ENCODE peak calls at places on chromosomes 2 and 18, in six cellular contexts. L is lower lobe of right lung, T is fibroblast of lung, D is colonic mucosa, Q is hepatocyte, W is heart right ventricle. F is an unnamed sample. For H3K9me3, the result is how much of the 10 kb centered on the place peaks cover.

GRCh38 chr2:223591596-223591995 is 10.6 kb downstream of the SCG2 start:
- DNase-seq in L (no peak), T (no peak), D (no peak), Q (no peak), W (no peak), F (no peak)

GRCh38 chr2:112055833-112056625 is 960 bp downstream of the TMEM87B start:
- DNase-seq in L (peak), T (peak), D (peak), Q (peak), W (peak), F (peak)

GRCh38 chr2:238505119-238505891 is 78.6 kb downstream of the ASB1 start:
- DNase-seq in L (no peak), T (no peak), D (no peak), Q (no peak), W (no peak), F (no peak)

GRCh38 chr2:18855027-18855426 is 265.7 kb upstream of the NT5C1B start:
- DNase-seq in L (no peak), T (peak), D (no peak), Q (no peak), W (no peak), F (no peak)

GRCh38 chr2:199833525-199833924 is 17.5 kb downstream of the FTCDNL1 start:
- DNase-seq in L (no peak), T (no peak), D (no peak), Q (no peak), W (no peak), F (no peak)

GRCh38 chr18:74152270-74152669 is 3.9 kb downstream of the TIMM21 start:
- DNase-seq in L (no peak), T (no peak), D (no peak), Q (no peak), W (no peak), F (no peak)

GRCh38 chr2:43513216-43513615 is 82.6 kb downstream of the THADA start:
- DNase-seq in L (no peak), T (no peak), D (no peak), Q (no peak), W (no peak), F (no peak)

GRCh38 chr2:32838949-32839348 is 107.8 kb upstream of the LTBP1 start:
- DNase-seq in L (no peak), T (no peak), D (no peak), Q (no peak), W (no peak), F (no peak)

GRCh38 chr2:10733584-10733958 is 12.1 kb downstream of the ATP6V1C2 start:
- DNase-seq in L (no peak), T (no peak), D (no peak), Q (no peak), W (no peak), F (no peak)

GRCh38 chr18:48834421-48835011 is 116.2 kb downstream of the SMAD7 start:
- DNase-seq in L (peak), T (peak), D (peak), Q (no peak), W (peak), F (peak)

GRCh38 chr2:201622306-201622705 is 21.0 kb downstream of the TMEM237 start:
- DNase-seq in L (no peak), T (no peak), D (no peak), Q (no peak), W (no peak), F (no peak)

GRCh38 chr2:26274058-26274613 is 29.4 kb downstream of the HADHB start:
- DNase-seq in L (no peak), T (peak), D (peak), Q (peak), W (no peak), F (peak)

GRCh38 chr2:49770919-49771318 is 616.6 kb upstream of the FSHR start:
- DNase-seq in L (no peak), T (no peak), D (no peak), Q (peak), W (peak), F (no peak)

GRCh38 chr2:128273469-128274081 is 45.1 kb downstream of the HS6ST1 start:
- DNase-seq in L (no peak), T (no peak), D (no peak), Q (no peak), W (peak), F (no peak)

GRCh38 chr2:129758461-129759185 is 220.8 kb upstream of the RAB6C start:
- DNase-seq in L (peak), T (no peak), D (no peak), Q (no peak), W (no peak), F (no peak)

GRCh38 chr2:25055521-25055920 is 13.6 kb downstream of the EFR3B start:
- DNase-seq in L (no peak), T (no peak), D (no peak), Q (no peak), W (no peak), F (no peak)

GRCh38 chr2:207770602-207771404 is 1.1 kb upstream of the FZD5 start:
- DNase-seq in L (peak), T (no peak), D (no peak), Q (no peak), W (peak), F (no peak)

GRCh38 chr2:88235987-88236386 is 65.8 kb downstream of the THNSL2 start:
- DNase-seq in L (no peak), T (no peak), D (no peak), Q (no peak), W (no peak), F (no peak)

GRCh38 chr2:203498161-203498560 is 36.9 kb downstream of the RAPH1 start:
- DNase-seq in L (no peak), T (peak), D (no peak), Q (peak), W (no peak), F (peak)

GRCh38 chr2:99140860-99141109 is 722 bp upstream of the C2orf15 start:
- DNase-seq in L (no peak), T (peak), D (no peak), Q (no peak), W (no peak), F (no peak)

GRCh38 chr2:54106631-54107454 is 8.6 kb upstream of the ACYP2 start:
- DNase-seq in L (no peak), T (peak), D (peak), Q (peak), W (no peak), F (no peak)

GRCh38 chr2:116513991-116514390 is 1300.5 kb upstream of the DDX18 start:
- DNase-seq in L (no peak), T (no peak), D (no peak), Q (no peak), W (no peak), F (no peak)

GRCh38 chr2:166550923-166551322 is 56.9 kb upstream of the SCN7A start:
- DNase-seq in L (no peak), T (no peak), D (no peak), Q (no peak), W (no peak), F (no peak)

GRCh38 chr2:66814916-66815315 is 380.0 kb downstream of the MEIS1 start:
- DNase-seq in L (no peak), T (no peak), D (no peak), Q (no peak), W (no peak), F (no peak)

GRCh38 chr18:76209597-76209996 is 285.4 kb downstream of the ZNF516 start:
- DNase-seq in L (no peak), T (peak), D (no peak), Q (no peak), W (no peak), F (peak)

GRCh38 chr2:127153691-127154158 is 46.8 kb upstream of the BIN1 start:
- DNase-seq in L (no peak), T (peak), D (no peak), Q (no peak), W (no peak), F (peak)

GRCh38 chr2:45184606-45185005 is 175.4 kb upstream of the SIX2 start:
- DNase-seq in L (no peak), T (peak), D (no peak), Q (no peak), W (no peak), F (no peak)

GRCh38 chr2:112161431-112162145 is 23.4 kb downstream of the FBLN7 start:
- DNase-seq in L (peak), T (no peak), D (no peak), Q (no peak), W (no peak), F (no peak)

GRCh38 chr2:163345795-163346573 is 389.8 kb downstream of the FIGN start:
- DNase-seq in L (no peak), T (peak), D (no peak), Q (peak), W (no peak), F (no peak)

GRCh38 chr2:70698847-70699246 is 69.2 kb downstream of the ADD2 start:
- DNase-seq in L (no peak), T (no peak), D (no peak), Q (no peak), W (no peak), F (no peak)

GRCh38 chr2:21131861-21132260 is 8.1 kb downstream of the TDRD15 start:
- DNase-seq in L (no peak), T (no peak), D (no peak), Q (no peak), W (no peak), F (no peak)

GRCh38 chr2:6143812-6144211 is 451.6 kb downstream of the SOX11 start:
- DNase-seq in L (no peak), T (peak), D (no peak), Q (no peak), W (no peak), F (no peak)

GRCh38 chr2:47510745-47511144 is 107.8 kb downstream of the MSH2 start:
- DNase-seq in L (no peak), T (no peak), D (no peak), Q (no peak), W (no peak), F (no peak)

GRCh38 chr2:120262761-120263428 is 10.2 kb downstream of the RALB start:
- DNase-seq in L (no peak), T (no peak), D (no peak), Q (no peak), W (no peak), F (no peak)

GRCh38 chr2:30315391-30316055 is 84.2 kb downstream of the LBH start:
- DNase-seq in L (no peak), T (no peak), D (no peak), Q (no peak), W (no peak), F (no peak)

GRCh38 chr2:64888591-64889309 is 100.4 kb upstream of the SLC1A4 start:
- DNase-seq in L (no peak), T (peak), D (no peak), Q (peak), W (no peak), F (no peak)
- TF ChIP-seq CTCF in L (no peak), T (peak), D (no peak), Q (peak), W (no peak), F (peak)

DNA sequence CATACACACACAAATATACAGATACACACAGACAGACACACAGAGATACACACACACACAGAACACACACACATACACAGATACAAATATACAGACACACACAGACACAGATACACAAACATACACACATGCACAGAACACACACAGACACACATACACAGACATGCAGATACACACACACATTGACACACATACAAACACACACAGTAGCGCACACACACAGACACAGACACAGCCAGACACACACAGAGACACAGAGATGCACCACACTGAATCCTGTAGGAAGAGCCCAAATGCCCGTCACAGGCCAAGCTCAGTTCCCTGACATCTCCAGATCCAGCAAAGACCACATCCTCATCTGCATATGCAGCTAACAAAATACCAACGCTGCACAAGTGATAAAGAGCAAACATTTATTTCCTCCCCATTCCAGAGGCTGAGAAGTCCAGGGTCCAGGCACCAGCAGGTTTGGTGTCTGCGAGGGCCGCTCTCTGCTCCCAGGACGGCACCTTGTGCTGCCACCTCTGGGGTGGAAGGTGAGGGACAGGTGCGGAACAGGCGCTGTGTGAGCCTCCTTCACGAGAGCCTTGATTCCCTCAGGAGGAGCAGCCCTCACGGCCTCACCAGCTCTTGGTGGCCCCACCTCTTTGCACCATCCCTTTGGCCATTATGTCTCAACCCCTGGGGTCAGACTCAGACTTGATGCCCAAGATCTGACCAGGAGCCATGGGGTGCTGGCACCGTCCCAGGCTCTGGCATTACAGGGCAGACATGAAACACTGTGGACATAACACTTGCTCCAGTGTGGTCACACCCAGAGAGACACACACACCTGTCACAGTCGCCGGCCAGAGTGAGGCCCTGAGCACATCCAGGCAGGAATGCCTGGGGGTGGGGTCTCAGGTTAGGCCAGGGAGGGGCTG is 108.7 kb downstream of the NDUFA10 start:
- DNase-seq in L (no peak), T (no peak), D (peak), Q (no peak), W (no peak), F (no peak)
- H3K9me3 ChIP-seq in L (under half), T (under half), D (under half), Q (under half), W (under half), F (half or more)

GRCh38 chr2:172977330-172978052 is 98.2 kb upstream of the MAP3K20 start:
- DNase-seq in L (no peak), T (no peak), D (no peak), Q (no peak), W (no peak), F (no peak)
- TF ChIP-seq CTCF in L (no peak), T (peak), D (no peak), Q (peak), W (no peak), F (no peak)

DNA sequence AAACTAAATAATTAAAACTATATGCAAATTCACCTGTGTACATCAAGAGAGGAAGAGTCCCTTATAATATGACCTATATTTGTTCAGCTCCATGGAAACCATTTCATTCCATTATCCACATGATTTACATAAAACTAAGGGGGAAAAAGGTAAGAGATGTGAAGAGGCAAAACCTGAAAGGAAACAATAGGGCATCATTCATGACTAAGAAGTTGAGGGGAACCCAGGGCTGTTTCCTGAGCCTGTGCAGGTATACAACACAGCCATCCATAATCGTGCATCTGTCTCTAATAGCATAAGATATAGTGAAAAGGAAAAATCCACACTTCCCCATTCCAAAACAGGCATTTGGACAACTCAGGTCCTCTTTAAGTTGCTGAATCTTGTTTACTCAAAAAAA is 151.3 kb downstream of the NR4A2 start:
- DNase-seq in L (no peak), T (no peak), D (no peak), Q (no peak), W (no peak), F (no peak)
- H3K9me3 ChIP-seq in L (under half), T (under half), D (under half), Q (under half), W (under half), F (under half)

GRCh38 chr2:9146656-9147055 is 60.0 kb upstream of the ASAP2 start:
- DNase-seq in L (no peak), T (no peak), D (no peak), Q (no peak), W (no peak), F (no peak)
- TF ChIP-seq CTCF in L (no peak), T (no peak), D (no peak), Q (no peak), W (no peak), F (no peak)

F was measured in AG04450.